ENCODE peak calls at places on chromosomes 4 and X, in five cellular contexts. L is CD8-positive, alpha-beta T cell; Y is GM12865; M is activated B cell treated with CpG ODN at 0.5 μM for 24 hours; E is left ventricle myocardium inferior. Q is an unnamed sample.

GRCh38 chr4:88320174-88320779 is 35.9 kb upstream of the PPM1K start:
- DNase-seq in L (no peak), Y (peak), M (no peak), E (no peak), Q (no peak)

GRCh38 chrX:131923614-131924250 is 99.4 kb upstream of the STK26 start:
- DNase-seq in L (no peak), Y (no peak), M (no peak), E (no peak), Q (no peak)

GRCh38 chr4:77579406-77580076 is 26.1 kb upstream of the CXCL13 start:
- DNase-seq in L (no peak), Y (no peak), M (no peak), E (no peak), Q (no peak)

GRCh38 chr4:1859389-1859753 is 3.4 kb upstream of the LETM1 start:
- DNase-seq in L (no peak), Y (no peak), M (no peak), E (no peak), Q (no peak)

GRCh38 chrX:118807151-118808017 is 16.2 kb upstream of the ZCCHC12 start:
- DNase-seq in L (peak), Y (peak), M (peak), E (peak), Q (no peak)

GRCh38 chr4:87353592-87353991 is 30.9 kb upstream of the HSD17B13 start:
- DNase-seq in L (peak), Y (peak), M (no peak), E (no peak), Q (no peak)

GRCh38 chr4:185662030-185662778 is 126.9 kb upstream of the PDLIM3 start:
- DNase-seq in L (no peak), Y (no peak), M (no peak), E (no peak), Q (no peak)

GRCh38 chr4:38868055-38868965 is 704 bp downstream of the FAM114A1 start:
- DNase-seq in L (no peak), Y (no peak), M (no peak), E (peak), Q (no peak)

GRCh38 chr4:34309356-34309900 is 1934.9 kb downstream of the ARAP2 start:
- DNase-seq in L (no peak), Y (no peak), M (no peak), E (no peak), Q (no peak)

GRCh38 chrX:53272808-53273337 is 8.5 kb downstream of the IQSEC2 start:
- DNase-seq in L (no peak), Y (no peak), M (no peak), E (no peak), Q (no peak)

GRCh38 chrX:107825698-107826285 is at the start of gene MID2:
- DNase-seq in L (peak), Y (peak), M (no peak), E (peak), Q (peak)

GRCh38 chr4:113587156-113587555 is 174.4 kb downstream of the CAMK2D start:
- DNase-seq in L (no peak), Y (no peak), M (no peak), E (no peak), Q (no peak)

GRCh38 chr4:103095080-103095479 is 4.6 kb downstream of the BDH2 start:
- DNase-seq in L (no peak), Y (no peak), M (no peak), E (no peak), Q (no peak)
- TF ChIP-seq CTCF in L (no peak), Y (no peak), M (no peak), E (no peak), Q (no peak)

DNA sequence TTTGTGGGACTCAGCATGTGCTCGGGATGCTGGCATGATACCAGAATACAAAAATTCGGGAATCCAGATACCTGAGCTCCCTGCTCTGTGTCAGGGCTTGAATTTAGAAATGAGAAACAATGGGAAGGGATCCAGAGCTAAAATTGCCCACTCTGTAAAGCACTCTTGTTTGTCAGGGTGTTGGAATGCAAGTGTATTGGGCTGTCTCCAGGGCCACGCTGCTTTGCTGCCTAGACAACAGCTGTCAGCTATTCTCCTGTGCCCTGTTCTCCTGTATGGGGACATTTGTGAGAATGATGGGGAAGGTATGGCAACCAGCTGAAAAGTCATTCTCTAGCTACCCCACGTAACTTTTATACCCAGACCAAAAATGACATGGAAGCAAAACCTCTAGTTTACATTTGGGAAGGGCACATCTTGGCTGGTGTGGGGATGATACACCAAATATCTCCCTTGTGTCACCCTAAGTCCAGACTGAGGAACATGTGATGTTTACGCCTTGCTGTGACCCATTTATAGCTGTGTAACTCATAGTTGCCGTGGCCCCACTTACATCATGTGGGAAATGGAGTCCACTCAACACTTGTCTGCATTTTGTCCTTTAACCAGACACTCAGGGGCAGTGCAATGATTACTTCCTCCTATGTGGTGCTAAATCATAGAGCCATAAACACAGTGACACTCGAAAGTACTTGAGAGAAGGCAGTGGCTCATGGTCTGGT is 46.6 kb downstream of the SMPX start:
- DNase-seq in L (no peak), Y (no peak), M (no peak), E (peak), Q (no peak)
- TF ChIP-seq CTCF in L (no peak), Y (no peak), M (no peak), E (no peak), Q (no peak)

GRCh38 chr4:61428950-61429349 is 228.8 kb downstream of the ADGRL3 start:
- DNase-seq in L (no peak), Y (no peak), M (no peak), E (no peak), Q (no peak)
- TF ChIP-seq CTCF in L (no peak), Y (no peak), M (no peak), E (no peak), Q (no peak)

GRCh38 chrX:3141031-3141430 is 99.8 kb downstream of the ARSF start:
- DNase-seq in L (no peak), Y (no peak), M (no peak), E (no peak), Q (no peak)

GRCh38 chrX:3143043-3143799 is 102.0 kb downstream of the ARSF start:
- DNase-seq in L (no peak), Y (peak), M (no peak), E (no peak), Q (no peak)

GRCh38 chrX:3142259-3143042 is 101.2 kb downstream of the ARSF start:
- DNase-seq in L (no peak), Y (peak), M (no peak), E (no peak), Q (no peak)

GRCh38 chrX:3144651-3145050 is 103.4 kb downstream of the ARSF start:
- DNase-seq in L (no peak), Y (no peak), M (no peak), E (no peak), Q (no peak)

GRCh38 chrX:3145716-3146115 is 104.4 kb downstream of the ARSF start:
- DNase-seq in L (no peak), Y (no peak), M (no peak), E (no peak), Q (no peak)
- TF ChIP-seq CTCF in L (no peak), Y (no peak), M (no peak), E (no peak), Q (no peak)

DNA sequence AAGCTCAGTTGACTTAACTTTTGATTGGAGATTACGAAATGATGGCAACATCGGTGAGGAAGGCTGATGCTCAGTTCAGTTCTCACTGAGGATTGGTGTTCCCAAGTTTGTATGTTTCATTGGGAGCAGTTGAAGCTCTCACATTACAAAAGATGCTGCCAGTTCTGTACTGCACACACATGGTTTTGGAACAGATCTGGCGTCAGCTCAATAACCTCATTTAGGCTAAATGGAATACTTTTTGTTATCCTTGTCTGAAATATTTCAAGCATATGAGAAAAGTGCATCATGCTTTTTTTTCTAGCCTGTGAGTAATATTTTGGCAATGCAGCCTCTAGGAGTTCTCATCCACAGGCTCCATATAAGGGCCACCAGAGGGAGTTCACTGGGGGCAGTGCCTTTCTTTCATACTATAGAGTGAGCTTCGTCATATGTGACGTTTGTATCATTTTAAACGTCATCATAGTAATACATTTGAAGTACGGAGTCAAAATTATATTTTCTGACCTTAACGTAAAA is 4.1 kb downstream of the ENPEP start:
- DNase-seq in L (no peak), Y (no peak), M (no peak), E (no peak), Q (no peak)
- TF ChIP-seq CTCF in L (no peak), Y (no peak), M (no peak), E (peak), Q (no peak)

DNA sequence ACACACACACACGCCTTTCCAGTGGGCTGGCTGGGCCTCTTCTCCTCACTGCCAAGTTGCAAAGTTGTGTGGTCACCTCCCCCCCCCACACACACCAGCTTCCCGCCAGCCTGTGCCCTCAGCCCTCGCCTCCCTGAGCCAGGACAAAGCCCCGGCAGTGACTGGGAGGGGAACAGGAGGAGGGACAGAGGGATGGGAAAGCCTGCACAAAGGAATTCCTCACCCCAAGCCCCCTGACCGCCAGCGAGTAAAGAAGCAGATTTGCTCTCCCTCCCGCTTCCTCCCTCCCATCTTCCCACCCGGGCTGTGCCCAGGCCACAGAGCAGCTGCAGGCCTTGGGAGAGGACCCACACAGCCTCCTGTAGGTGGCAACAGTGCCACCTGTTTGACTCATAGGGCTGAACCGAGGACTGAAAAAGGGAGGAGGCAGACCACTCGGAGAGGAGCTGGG is at the start of gene GDPD2:
- DNase-seq in L (no peak), Y (no peak), M (no peak), E (no peak), Q (no peak)
- TF ChIP-seq CTCF in L (no peak), Y (no peak), M (no peak), E (peak), Q (no peak)